ENCODE peak calls at places on chromosomes 16 and 17, in nine cellular contexts. Z is AG04450, G is testis, C is AG10803, M is progenitor cell of endocrine pancreas, A is WTC11, B is mesothelial cell of epicardium, D is upper lobe of right lung, Y is AG04449. P is an unnamed sample.

GRCh38 chr17:38851434-38851833 is 2.1 kb downstream of the RPL23 start:
- DNase-seq in Z (no peak), G (no peak), C (no peak), M (no peak), A (no peak), B (no peak), D (no peak), Y (no peak), P (no peak)

GRCh38 chr16:17939052-17939673 is 397.4 kb downstream of the NPIPA8 start:
- DNase-seq in Z (no peak), G (no peak), C (no peak), M (no peak), A (no peak), B (no peak), D (no peak), Y (no peak), P (no peak)

GRCh38 chr17:49435630-49436029 is 20.9 kb upstream of the PHB1 start:
- DNase-seq in Z (no peak), G (no peak), C (no peak), M (no peak), A (no peak), B (no peak), D (no peak), Y (no peak), P (no peak)

GRCh38 chr17:32281011-32281451 is 15.4 kb downstream of the RHBDL3 start:
- DNase-seq in Z (no peak), G (no peak), C (no peak), M (no peak), A (peak), B (no peak), D (no peak), Y (no peak), P (no peak)

GRCh38 chr16:11602321-11602720 is 15.6 kb upstream of the LITAF start:
- DNase-seq in Z (no peak), G (no peak), C (no peak), M (no peak), A (no peak), B (no peak), D (peak), Y (no peak), P (no peak)

GRCh38 chr16:84329016-84329415 is 34.3 kb downstream of the WFDC1 start:
- DNase-seq in Z (no peak), G (no peak), C (no peak), M (no peak), A (no peak), B (no peak), D (peak), Y (no peak), P (no peak)

GRCh38 chr16:67241008-67241900 is 6.0 kb downstream of the FHOD1 start:
- DNase-seq in Z (peak), G (no peak), C (peak), M (no peak), A (no peak), B (no peak), D (peak), Y (peak), P (no peak)

GRCh38 chr16:57041182-57042156 is 50.9 kb upstream of the CPNE2 start:
- DNase-seq in Z (no peak), G (no peak), C (no peak), M (no peak), A (no peak), B (no peak), D (no peak), Y (no peak), P (no peak)

GRCh38 chr16:25501530-25502255 is 190.1 kb upstream of the HS3ST4 start:
- DNase-seq in Z (no peak), G (no peak), C (no peak), M (no peak), A (no peak), B (no peak), D (no peak), Y (no peak), P (no peak)

GRCh38 chr17:2101448-2102257 is 46.8 kb downstream of the HIC1 start:
- DNase-seq in Z (no peak), G (no peak), C (no peak), M (no peak), A (no peak), B (no peak), D (peak), Y (no peak), P (peak)

GRCh38 chr17:7549401-7550055 is 670 bp downstream of the TNFSF12 start:
- DNase-seq in Z (no peak), G (no peak), C (no peak), M (no peak), A (no peak), B (no peak), D (peak), Y (no peak), P (peak)

GRCh38 chr16:54546481-54546880 is 259.9 kb upstream of the IRX3 start:
- DNase-seq in Z (no peak), G (no peak), C (no peak), M (no peak), A (no peak), B (no peak), D (no peak), Y (no peak), P (no peak)

GRCh38 chr17:17946104-17946503 is 26.1 kb downstream of the TOM1L2 start:
- DNase-seq in Z (no peak), G (no peak), C (no peak), M (no peak), A (no peak), B (no peak), D (no peak), Y (no peak), P (no peak)

GRCh38 chr16:84239186-84239790 is 524 bp downstream of the KCNG4 start:
- DNase-seq in Z (no peak), G (no peak), C (peak), M (no peak), A (no peak), B (no peak), D (no peak), Y (no peak), P (no peak)

GRCh38 chr16:55475919-55476318 is 3.1 kb upstream of the MMP2 start:
- DNase-seq in Z (no peak), G (peak), C (peak), M (no peak), A (no peak), B (no peak), D (no peak), Y (no peak), P (no peak)

GRCh38 chr16:31214705-31215286 is 877 bp downstream of the TRIM72 start:
- DNase-seq in Z (no peak), G (no peak), C (no peak), M (no peak), A (peak), B (no peak), D (no peak), Y (no peak), P (no peak)

GRCh38 chr16:4987580-4988374 is 29.6 kb downstream of the SEC14L5 start:
- DNase-seq in Z (no peak), G (no peak), C (no peak), M (peak), A (peak), B (no peak), D (peak), Y (no peak), P (no peak)

GRCh38 chr17:60941028-60941427 is 263.4 kb downstream of the BCAS3 start:
- DNase-seq in Z (peak), G (peak), C (peak), M (no peak), A (no peak), B (no peak), D (no peak), Y (peak), P (no peak)

GRCh38 chr16:30722916-30723315 is 23.9 kb downstream of the SRCAP start:
- DNase-seq in Z (no peak), G (no peak), C (no peak), M (no peak), A (no peak), B (no peak), D (no peak), Y (no peak), P (no peak)

GRCh38 chr17:58432806-58433573 is 15.7 kb upstream of the RNF43 start:
- DNase-seq in Z (no peak), G (no peak), C (no peak), M (no peak), A (no peak), B (no peak), D (no peak), Y (no peak), P (no peak)

GRCh38 chr17:80252871-80253270 is 7.8 kb upstream of the RNF213 start:
- DNase-seq in Z (no peak), G (no peak), C (no peak), M (peak), A (peak), B (no peak), D (peak), Y (no peak), P (no peak)

GRCh38 chr16:22660441-22661160 is 149.9 kb downstream of the NPIPB5 start:
- DNase-seq in Z (no peak), G (no peak), C (no peak), M (no peak), A (no peak), B (no peak), D (no peak), Y (no peak), P (no peak)

GRCh38 chr16:89350701-89351380 is 133.3 kb downstream of the ZNF778 start:
- DNase-seq in Z (no peak), G (no peak), C (peak), M (no peak), A (no peak), B (no peak), D (peak), Y (no peak), P (no peak)

GRCh38 chr17:32784113-32784512 is 92.8 kb downstream of the MYO1D start:
- DNase-seq in Z (no peak), G (no peak), C (no peak), M (no peak), A (no peak), B (no peak), D (no peak), Y (no peak), P (no peak)

GRCh38 chr17:74531231-74531761 is at the start of gene CD300LB:
- DNase-seq in Z (no peak), G (no peak), C (no peak), M (no peak), A (no peak), B (peak), D (no peak), Y (no peak), P (peak)

GRCh38 chr17:17782425-17783120 is 54.2 kb downstream of the SREBF1 start:
- DNase-seq in Z (no peak), G (peak), C (no peak), M (peak), A (peak), B (no peak), D (no peak), Y (no peak), P (no peak)

GRCh38 chr17:36920032-36921000 is 17.0 kb upstream of the LHX1 start:
- DNase-seq in Z (no peak), G (no peak), C (no peak), M (no peak), A (no peak), B (no peak), D (no peak), Y (no peak), P (no peak)

GRCh38 chr17:79082311-79083190 is 7.9 kb downstream of the ENGASE start:
- DNase-seq in Z (no peak), G (peak), C (peak), M (peak), A (peak), B (no peak), D (peak), Y (no peak), P (peak)

GRCh38 chr16:34078697-34079096 is 619.3 kb downstream of the TP53TG3F start:
- DNase-seq in Z (peak), G (no peak), C (peak), M (no peak), A (no peak), B (no peak), D (no peak), Y (peak), P (no peak)

GRCh38 chr17:60229189-60229802 is 79.5 kb downstream of the CA4 start:
- DNase-seq in Z (no peak), G (no peak), C (peak), M (no peak), A (no peak), B (no peak), D (no peak), Y (no peak), P (no peak)

DNA sequence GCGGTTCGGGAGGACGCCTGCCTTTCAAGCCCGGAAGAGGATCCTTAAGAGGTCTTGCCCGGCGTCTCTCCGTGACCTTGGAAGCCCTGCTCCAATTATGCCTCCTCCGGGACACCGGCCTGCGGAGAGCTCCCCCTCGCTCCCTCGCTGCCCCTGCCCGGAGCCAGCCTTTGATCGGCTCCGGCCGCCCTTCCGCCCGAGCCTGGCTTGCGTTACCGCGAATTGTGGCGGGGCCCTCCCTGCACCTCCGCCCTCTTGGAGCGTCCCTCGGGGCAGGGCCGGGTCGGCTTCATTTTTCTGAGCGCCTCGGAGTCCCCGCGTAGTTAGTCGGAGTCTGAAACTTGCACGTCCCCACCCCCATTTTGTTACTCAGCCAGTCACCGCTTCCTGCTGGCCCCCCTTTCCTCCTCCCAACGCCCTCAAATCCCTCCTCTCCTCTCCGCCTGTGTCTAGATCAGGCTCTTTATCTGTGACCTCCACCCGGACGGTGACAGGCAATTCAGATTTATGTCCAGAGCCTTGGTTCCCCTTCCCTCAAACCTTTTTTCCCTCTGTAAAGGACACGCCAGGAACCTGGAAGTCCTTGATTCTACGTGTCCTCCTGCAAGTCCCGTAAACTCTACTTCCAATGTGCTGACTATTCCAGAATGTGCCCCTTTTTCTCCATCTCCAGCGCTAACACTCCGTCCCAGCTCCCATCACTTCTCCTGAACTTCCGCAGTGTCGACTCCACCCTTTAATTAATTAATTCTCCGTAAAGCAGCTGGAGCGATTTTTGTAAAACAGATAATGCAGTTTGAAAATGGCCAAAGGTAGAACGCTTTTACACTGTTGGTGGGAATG is 569 bp upstream of the RABEP2 start:
- DNase-seq in Z (no peak), G (peak), C (peak), M (no peak), A (no peak), B (peak), D (no peak), Y (peak), P (peak)
- TF ChIP-seq CTCF in Z (no peak), G (no peak), C (no peak), M (no peak), A (no peak), B (no peak), D (no peak), Y (no peak), P (no peak)

DNA sequence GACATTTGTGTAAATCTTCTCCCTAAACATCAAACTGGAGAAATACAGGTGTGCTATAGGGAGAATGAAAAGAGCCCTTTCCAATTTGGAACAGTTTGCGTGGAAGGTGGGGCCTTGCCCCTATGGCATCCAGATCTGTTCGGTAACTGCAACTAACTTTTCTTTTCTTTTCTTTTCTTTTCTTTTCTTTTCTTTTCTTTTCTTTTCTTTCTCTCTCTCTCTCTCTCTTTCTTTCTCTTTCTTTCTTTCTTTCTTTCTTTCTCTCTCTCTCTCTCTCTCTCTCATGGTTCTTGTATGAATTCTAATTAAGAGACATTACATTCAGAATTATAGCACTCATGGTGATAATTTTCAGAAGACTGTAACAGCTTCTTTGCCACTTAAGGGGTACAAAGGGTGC is 69.6 kb downstream of the KSR1 start:
- DNase-seq in Z (no peak), G (no peak), C (no peak), M (no peak), A (no peak), B (no peak), D (no peak), Y (no peak), P (no peak)
- TF ChIP-seq CTCF in Z (no peak), G (no peak), C (no peak), M (no peak), A (no peak), B (no peak), D (no peak), Y (no peak), P (no peak)

GRCh38 chr16:15874745-15875314 is 13.6 kb downstream of the CEP20 start:
- DNase-seq in Z (peak), G (peak), C (peak), M (no peak), A (peak), B (no peak), D (no peak), Y (no peak), P (peak)

GRCh38 chr16:15880434-15880833 is 8.0 kb downstream of the CEP20 start:
- DNase-seq in Z (no peak), G (no peak), C (no peak), M (no peak), A (no peak), B (no peak), D (no peak), Y (no peak), P (no peak)

GRCh38 chr16:15879255-15879804 is 9.1 kb downstream of the CEP20 start:
- DNase-seq in Z (peak), G (no peak), C (peak), M (no peak), A (no peak), B (no peak), D (no peak), Y (peak), P (no peak)

GRCh38 chr16:15873737-15874136 is 14.7 kb downstream of the CEP20 start:
- DNase-seq in Z (no peak), G (no peak), C (no peak), M (no peak), A (no peak), B (no peak), D (no peak), Y (no peak), P (no peak)

DNA sequence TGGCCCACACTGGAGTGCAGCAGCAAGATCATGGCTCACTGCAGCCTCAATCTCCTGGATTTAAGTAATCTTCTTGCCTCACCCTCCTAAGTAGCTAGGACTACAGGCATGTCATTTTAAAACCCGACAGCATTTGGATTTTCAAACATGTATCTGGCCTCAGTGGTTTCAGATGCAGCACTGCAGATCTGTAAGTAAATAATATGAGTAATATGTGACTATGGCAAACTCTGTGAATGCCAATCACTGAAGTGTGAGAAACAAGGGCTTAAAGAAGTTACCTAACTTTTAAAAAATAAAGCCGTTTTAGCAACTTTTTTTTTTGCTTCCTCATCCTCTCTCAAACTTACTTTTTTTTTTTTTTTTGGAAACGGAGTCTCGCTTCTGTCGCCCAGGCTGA is 11.9 kb downstream of the CEP20 start:
- DNase-seq in Z (no peak), G (no peak), C (no peak), M (no peak), A (no peak), B (no peak), D (no peak), Y (no peak), P (no peak)
- TF ChIP-seq CTCF in Z (no peak), G (no peak), C (no peak), M (no peak), A (no peak), B (no peak), D (no peak), Y (no peak), P (no peak)

GRCh38 chr17:54007855-54008254 is 185.1 kb downstream of the KIF2B start:
- DNase-seq in Z (no peak), G (no peak), C (no peak), M (no peak), A (no peak), B (no peak), D (no peak), Y (no peak), P (no peak)

GRCh38 chr17:54009502-54009901 is 186.8 kb downstream of the KIF2B start:
- DNase-seq in Z (no peak), G (no peak), C (no peak), M (no peak), A (no peak), B (no peak), D (no peak), Y (no peak), P (no peak)

GRCh38 chr17:54015734-54016133 is 193.0 kb downstream of the KIF2B start:
- DNase-seq in Z (no peak), G (no peak), C (no peak), M (no peak), A (no peak), B (no peak), D (no peak), Y (no peak), P (no peak)

GRCh38 chr17:54013117-54013516 is 190.4 kb downstream of the KIF2B start:
- DNase-seq in Z (no peak), G (no peak), C (no peak), M (no peak), A (no peak), B (no peak), D (no peak), Y (no peak), P (peak)
- TF ChIP-seq CTCF in Z (no peak), G (no peak), C (no peak), M (no peak), A (no peak), B (no peak), D (no peak), Y (no peak), P (no peak)

GRCh38 chr17:13027246-13027645 is 9.4 kb upstream of the ELAC2 start:
- DNase-seq in Z (no peak), G (no peak), C (peak), M (no peak), A (no peak), B (no peak), D (no peak), Y (no peak), P (no peak)

GRCh38 chr17:13025687-13026086 is 7.9 kb upstream of the ELAC2 start:
- DNase-seq in Z (no peak), G (no peak), C (no peak), M (no peak), A (no peak), B (no peak), D (no peak), Y (no peak), P (no peak)

GRCh38 chr17:13031718-13032350 is 14.0 kb upstream of the ELAC2 start:
- DNase-seq in Z (peak), G (peak), C (peak), M (peak), A (peak), B (no peak), D (no peak), Y (no peak), P (no peak)

GRCh38 chr17:13029340-13029739 is 11.5 kb upstream of the ELAC2 start:
- DNase-seq in Z (no peak), G (no peak), C (no peak), M (no peak), A (no peak), B (no peak), D (no peak), Y (no peak), P (no peak)

DNA sequence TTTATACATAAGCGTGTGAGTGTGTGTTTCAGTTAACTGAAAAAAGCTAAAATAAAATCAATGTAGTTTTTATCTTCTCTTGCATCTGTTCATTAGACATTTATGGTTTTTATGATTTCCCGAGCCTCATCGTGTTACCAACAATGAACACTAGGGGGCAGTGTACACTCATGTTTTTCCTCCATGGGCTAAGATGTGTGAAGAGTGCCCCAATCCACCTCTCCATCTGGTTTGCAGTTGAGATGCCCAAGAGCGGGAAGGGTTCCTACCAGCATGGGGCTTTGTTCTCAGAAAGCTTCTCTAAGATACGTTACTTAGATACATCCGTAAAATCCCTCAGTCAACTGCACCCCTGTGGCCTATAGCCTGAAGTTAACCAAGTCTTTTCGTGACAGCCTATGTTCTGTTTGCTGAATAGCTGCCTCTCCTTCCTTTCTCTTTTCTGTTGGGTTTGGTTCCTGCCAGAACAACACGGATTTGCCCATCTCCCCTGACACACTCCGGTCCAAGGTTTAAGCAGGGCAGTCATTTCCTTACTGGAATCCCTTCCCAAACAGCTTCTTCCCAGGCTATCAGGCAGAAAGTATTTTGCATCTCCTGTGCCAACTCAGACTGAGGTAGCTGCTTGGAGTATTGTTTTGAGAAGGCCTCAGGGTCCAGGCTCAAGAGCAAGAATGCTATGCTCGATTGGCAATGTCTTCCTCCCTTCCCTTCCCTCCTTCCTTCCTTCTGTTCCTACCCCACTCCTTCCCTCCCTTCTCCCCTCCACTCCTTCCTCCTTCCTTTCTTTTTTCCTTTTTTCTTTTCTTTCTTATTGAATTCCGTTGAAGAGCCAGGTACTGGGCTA is 12.9 kb upstream of the ELAC2 start:
- DNase-seq in Z (peak), G (peak), C (peak), M (peak), A (no peak), B (no peak), D (no peak), Y (no peak), P (no peak)
- TF ChIP-seq CTCF in Z (peak), G (peak), C (peak), M (peak), A (peak), B (peak), D (peak), Y (peak), P (peak)